ENCODE peak calls at places on chromosomes 16 and 17, in five cellular contexts. O, K, V, S and T are unnamed samples.

GRCh38 chr17:58136669-58137279 is 11.4 kb upstream of the OR4D1 start:
- DNase-seq in O (no peak), K (peak), V (no peak), S (no peak), T (no peak)

GRCh38 chr17:80921741-80922579 is 69.7 kb upstream of the CHMP6 start:
- DNase-seq in O (no peak), K (no peak), V (no peak), S (no peak), T (no peak)

GRCh38 chr16:76634847-76635697 is 357.9 kb downstream of the CNTNAP4 start:
- DNase-seq in O (no peak), K (no peak), V (no peak), S (no peak), T (no peak)

GRCh38 chr17:67359960-67360817 is 6.2 kb downstream of the PSMD12 start:
- DNase-seq in O (peak), K (peak), V (no peak), S (no peak), T (peak)

GRCh38 chr17:79745641-79746105 is 14.9 kb downstream of the ENPP7 start:
- DNase-seq in O (no peak), K (no peak), V (no peak), S (no peak), T (no peak)

GRCh38 chr17:8300629-8301242 is 5.5 kb upstream of the SLC25A35 start:
- DNase-seq in O (peak), K (peak), V (peak), S (peak), T (peak)

GRCh38 chr17:62965149-62965648 is 836 bp upstream of the TANC2 start:
- DNase-seq in O (peak), K (no peak), V (no peak), S (no peak), T (no peak)

GRCh38 chr17:652310-652709 is 62.3 kb downstream of the VPS53 start:
- DNase-seq in O (no peak), K (no peak), V (no peak), S (no peak), T (no peak)

GRCh38 chr17:82950525-82951102 is 110.8 kb upstream of the ZNF750 start:
- DNase-seq in O (no peak), K (no peak), V (no peak), S (no peak), T (no peak)

GRCh38 chr17:51372345-51373004 is 112.1 kb downstream of the UTP18 start:
- DNase-seq in O (no peak), K (peak), V (no peak), S (peak), T (no peak)

GRCh38 chr17:9121186-9121820 is 100.0 kb downstream of the NTN1 start:
- DNase-seq in O (no peak), K (no peak), V (no peak), S (no peak), T (no peak)

GRCh38 chr17:42743595-42744282 is 1.1 kb downstream of the EZH1 start:
- DNase-seq in O (no peak), K (no peak), V (no peak), S (no peak), T (no peak)

GRCh38 chr16:8831450-8832382 is 34.1 kb downstream of the PMM2 start:
- DNase-seq in O (no peak), K (no peak), V (no peak), S (no peak), T (no peak)

GRCh38 chr16:5706206-5706605 is 608.6 kb upstream of the EEF2KMT start:
- DNase-seq in O (no peak), K (no peak), V (no peak), S (no peak), T (no peak)

GRCh38 chr16:660459-661183 is 7.3 kb upstream of the RHOT2 start:
- DNase-seq in O (peak), K (peak), V (peak), S (peak), T (peak)

GRCh38 chr17:77541995-77542394 is 401.2 kb downstream of the SEC14L1 start:
- DNase-seq in O (no peak), K (no peak), V (no peak), S (no peak), T (no peak)

GRCh38 chr16:71924710-71925109 is 29.4 kb downstream of the IST1 start:
- DNase-seq in O (no peak), K (no peak), V (no peak), S (no peak), T (no peak)

GRCh38 chr17:83083368-83084201 is 4.2 kb downstream of the METRNL start:
- DNase-seq in O (peak), K (peak), V (no peak), S (no peak), T (peak)

GRCh38 chr16:87608400-87608985 is 6.2 kb downstream of the JPH3 start:
- DNase-seq in O (peak), K (peak), V (no peak), S (no peak), T (no peak)

GRCh38 chr16:83136419-83136818 is 509.6 kb downstream of the CDH13 start:
- DNase-seq in O (no peak), K (no peak), V (no peak), S (no peak), T (no peak)

GRCh38 chr17:59641799-59642484 is 22.2 kb downstream of the CLTC start:
- DNase-seq in O (no peak), K (no peak), V (no peak), S (no peak), T (no peak)

GRCh38 chr16:80258407-80258806 is 282.4 kb upstream of the DYNLRB2 start:
- DNase-seq in O (no peak), K (no peak), V (no peak), S (no peak), T (no peak)

GRCh38 chr17:42659079-42659931 is at the start of gene TUBG2:
- DNase-seq in O (peak), K (peak), V (peak), S (peak), T (peak)

GRCh38 chr17:77349976-77350830 is 209.4 kb downstream of the SEC14L1 start:
- DNase-seq in O (no peak), K (no peak), V (no peak), S (no peak), T (no peak)

GRCh38 chr16:67156146-67156844 is 3.4 kb downstream of the TRADD start:
- DNase-seq in O (no peak), K (no peak), V (no peak), S (no peak), T (no peak)

GRCh38 chr17:1724351-1724868 is at the start of gene WDR81:
- DNase-seq in O (peak), K (peak), V (peak), S (peak), T (peak)

GRCh38 chr17:10120749-10121148 is 77.7 kb downstream of the GAS7 start:
- DNase-seq in O (peak), K (no peak), V (no peak), S (no peak), T (no peak)

GRCh38 chr17:30253316-30253715 is 17.8 kb upstream of the SLC6A4 start:
- DNase-seq in O (no peak), K (no peak), V (no peak), S (no peak), T (no peak)

GRCh38 chr16:11164482-11165270 is 91.3 kb downstream of the SOCS1 start:
- DNase-seq in O (no peak), K (no peak), V (no peak), S (peak), T (no peak)

GRCh38 chr16:52773026-52773425 is 226.1 kb upstream of the TOX3 start:
- DNase-seq in O (no peak), K (no peak), V (no peak), S (peak), T (no peak)

GRCh38 chr16:35749253-35750141 is 2290.1 kb downstream of the TP53TG3F start:
- DNase-seq in O (no peak), K (no peak), V (no peak), S (no peak), T (no peak)

GRCh38 chr16:23452221-23452571 is 793 bp downstream of the COG7 start:
- DNase-seq in O (no peak), K (no peak), V (no peak), S (no peak), T (no peak)

GRCh38 chr16:71537643-71538042 is 11.4 kb downstream of the CHST4 start:
- DNase-seq in O (no peak), K (peak), V (no peak), S (no peak), T (no peak)

GRCh38 chr16:85844786-85845185 is 45.3 kb downstream of the COX4I1 start:
- DNase-seq in O (no peak), K (no peak), V (no peak), S (no peak), T (no peak)

GRCh38 chr16:14354561-14355351 is 275.3 kb downstream of the PARN start:
- DNase-seq in O (no peak), K (no peak), V (no peak), S (peak), T (no peak)

GRCh38 chr17:80925668-80926067 is 66.0 kb upstream of the CHMP6 start:
- DNase-seq in O (no peak), K (no peak), V (no peak), S (no peak), T (no peak)

GRCh38 chr17:31754239-31754945 is 104.7 kb downstream of the COPRS start:
- DNase-seq in O (no peak), K (peak), V (no peak), S (no peak), T (no peak)